ENCODE peak calls at places on chromosomes 3 and 15, in six cellular contexts. X is endodermal cell, J is pancreas, C is thyroid gland, F is WERI-Rb-1, I is tibial artery. T is an unnamed sample. For H3K36me3, the result is how much of the 10 kb centered on the place peaks cover.

GRCh38 chr15:63372018-63372705 is 9.5 kb downstream of the CA12 start:
- DNase-seq in I (peak), J (no peak), F (no peak), X (no peak), C (peak), T (no peak)

GRCh38 chr15:98706387-98706786 is 58.0 kb downstream of the IGF1R start:
- DNase-seq in I (no peak), J (no peak), C (no peak), X (no peak), F (no peak), T (no peak)

GRCh38 chr3:153350420-153350819 is 188.4 kb downstream of the RAP2B start:
- DNase-seq in X (no peak), F (no peak), J (no peak), I (no peak), C (no peak), T (no peak)

GRCh38 chr3:190807719-190808375 is 54.6 kb downstream of the GMNC start:
- DNase-seq in I (no peak), J (peak), C (peak), F (no peak), X (no peak), T (no peak)

GRCh38 chr3:46127503-46127902 is 80.6 kb downstream of the CCR1 start:
- DNase-seq in F (no peak), I (no peak), J (no peak), X (no peak), C (no peak), T (no peak)

GRCh38 chr15:63752075-63752684 is 81.6 kb downstream of the HERC1 start:
- DNase-seq in I (no peak), C (peak), X (peak), F (peak), J (no peak), T (no peak)

GRCh38 chr15:28094732-28095521 is 4.2 kb downstream of the OCA2 start:
- DNase-seq in X (peak), J (peak), C (peak), I (no peak), F (no peak), T (no peak)

GRCh38 chr3:154427685-154428291 is 2.2 kb downstream of the GPR149 start:
- DNase-seq in J (no peak), X (peak), F (peak), I (no peak), C (no peak), T (no peak)

GRCh38 chr15:101206173-101206572 is 45.7 kb downstream of the CHSY1 start:
- DNase-seq in F (no peak), C (no peak), J (no peak), I (no peak), X (no peak), T (no peak)

GRCh38 chr3:56484525-56485024 is 16.3 kb upstream of the ERC2 start:
- DNase-seq in I (no peak), X (no peak), F (no peak), J (no peak), C (no peak), T (no peak)

GRCh38 chr3:155664922-155665695 is 79.8 kb downstream of the PLCH1 start:
- DNase-seq in I (peak), X (no peak), J (no peak), F (no peak), C (peak), T (no peak)

GRCh38 chr15:39079296-39079834 is 501.5 kb upstream of the THBS1 start:
- DNase-seq in J (peak), I (no peak), F (no peak), X (no peak), C (no peak), T (no peak)

GRCh38 chr15:27272446-27272845 is 301.5 kb downstream of the GABRG3 start:
- DNase-seq in J (no peak), C (no peak), F (no peak), I (no peak), X (no peak), T (no peak)

GRCh38 chr3:176513604-176514003 is 683.7 kb downstream of the TBL1XR1 start:
- DNase-seq in F (no peak), X (peak), I (no peak), C (no peak), J (no peak), T (no peak)

GRCh38 chr15:46442196-46442595 is 807.4 kb downstream of the SQOR start:
- DNase-seq in I (no peak), J (no peak), C (no peak), X (no peak), F (no peak), T (no peak)

GRCh38 chr15:33292718-33293307 is 18.0 kb upstream of the RYR3 start:
- DNase-seq in C (peak), X (peak), J (no peak), I (peak), F (peak), T (no peak)

GRCh38 chr3:114221165-114221880 is 16.1 kb downstream of the ZNF80 start:
- DNase-seq in C (no peak), X (no peak), I (no peak), F (no peak), J (no peak), T (peak)

GRCh38 chr3:137519602-137520001 is 244.5 kb upstream of the SOX14 start:
- DNase-seq in C (no peak), J (no peak), F (no peak), X (no peak), I (no peak), T (no peak)

GRCh38 chr3:5013021-5013906 is 34.0 kb downstream of the BHLHE40 start:
- DNase-seq in C (no peak), I (no peak), F (no peak), J (no peak), X (peak), T (no peak)

GRCh38 chr15:95025924-95026728 is 794.8 kb downstream of the MCTP2 start:
- DNase-seq in F (peak), I (peak), J (no peak), X (peak), C (no peak), T (no peak)
- TF ChIP-seq CTCF in F (peak), I (peak), J (peak), X (peak), C (no peak), T (peak)

GRCh38 chr15:29699791-29700190 is 122.5 kb downstream of the TJP1 start:
- DNase-seq in C (no peak), X (no peak), F (peak), J (no peak), I (no peak), T (no peak)

GRCh38 chr15:29708519-29708918 is 113.7 kb downstream of the TJP1 start:
- DNase-seq in J (no peak), X (no peak), F (no peak), C (peak), I (no peak), T (no peak)

GRCh38 chr15:29701151-29701550 is 121.1 kb downstream of the TJP1 start:
- DNase-seq in C (no peak), F (no peak), X (no peak), I (no peak), J (no peak), T (no peak)

GRCh38 chr15:29700296-29700695 is 122.0 kb downstream of the TJP1 start:
- DNase-seq in C (no peak), X (no peak), J (no peak), F (no peak), I (no peak), T (no peak)

GRCh38 chr15:29704950-29705597 is 117.2 kb downstream of the TJP1 start:
- DNase-seq in J (no peak), I (no peak), F (no peak), C (peak), X (no peak), T (no peak)
- H3K36me3 ChIP-seq in J (under half), I (half or more), F (half or more), C (under half), X (half or more), T (under half)

DNA sequence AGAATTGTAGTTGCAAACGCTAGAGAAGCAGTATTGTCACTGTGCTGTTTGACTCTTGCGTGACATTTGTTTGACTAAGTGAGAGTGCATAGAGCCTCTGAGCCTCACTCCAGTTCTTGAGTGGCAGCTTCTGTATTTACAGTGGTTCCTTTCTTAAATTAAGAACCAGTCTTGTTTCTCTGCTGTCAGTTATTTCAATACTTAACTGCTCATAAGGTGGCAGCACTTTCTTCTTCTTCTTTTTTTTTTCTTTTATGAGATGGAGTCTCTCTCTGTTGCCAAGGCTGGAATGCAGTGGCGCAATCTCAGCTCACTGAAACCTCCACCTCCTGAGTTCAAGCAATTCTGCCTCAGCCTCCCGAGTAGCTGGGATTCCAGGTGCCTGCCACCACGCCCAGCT is 372.1 kb downstream of the LPP start:
- DNase-seq in F (no peak), J (no peak), X (no peak), C (peak), I (no peak), T (no peak)
- TF ChIP-seq CTCF in F (no peak), J (no peak), X (no peak), C (no peak), I (no peak), T (no peak)

GRCh38 chr3:43001094-43001553 is 22.0 kb downstream of the GASK1A start:
- DNase-seq in I (peak), X (no peak), J (peak), F (no peak), C (peak), T (no peak)

GRCh38 chr3:43006825-43007224 is 27.7 kb downstream of the GASK1A start:
- DNase-seq in F (no peak), I (no peak), X (no peak), J (no peak), C (no peak), T (no peak)

GRCh38 chr3:43004282-43004681 is 25.2 kb downstream of the GASK1A start:
- DNase-seq in I (no peak), F (no peak), C (no peak), J (no peak), X (no peak), T (no peak)

GRCh38 chr3:43001556-43002121 is 22.5 kb downstream of the GASK1A start:
- DNase-seq in C (no peak), X (no peak), J (no peak), I (no peak), F (no peak), T (no peak)

DNA sequence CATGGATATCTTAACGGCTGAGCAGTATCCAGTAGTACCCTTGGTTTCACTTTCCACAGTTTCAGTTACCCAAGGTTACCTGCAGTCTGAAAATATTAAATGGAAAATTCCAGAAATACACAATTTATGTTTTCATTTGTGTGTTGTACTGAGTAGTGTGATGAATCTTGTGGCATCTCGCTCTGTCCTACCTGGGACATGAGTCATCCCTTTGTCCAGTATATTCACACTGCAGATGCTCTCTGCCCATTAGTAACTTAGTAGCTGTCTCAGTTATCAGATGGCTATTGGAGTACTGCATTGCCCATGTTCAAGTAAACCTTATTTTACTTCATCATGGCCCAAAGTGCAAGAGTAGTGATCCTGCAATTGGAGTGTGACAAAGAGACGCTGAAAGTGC is 26.1 kb downstream of the GASK1A start:
- DNase-seq in J (no peak), C (no peak), I (no peak), X (no peak), F (no peak), T (no peak)
- H3K36me3 ChIP-seq in J (under half), C (under half), I (under half), X (under half), F (under half), T (under half)

GRCh38 chr3:58331593-58332152 is 1.0 kb upstream of the PXK start:
- DNase-seq in X (no peak), I (no peak), J (no peak), F (no peak), C (peak), T (no peak)

GRCh38 chr3:58329922-58330413 is 2.7 kb upstream of the PXK start:
- DNase-seq in I (no peak), C (no peak), J (no peak), X (no peak), F (no peak), T (no peak)

GRCh38 chr3:58333206-58334012 is 717 bp downstream of the PXK start:
- DNase-seq in I (peak), J (peak), X (peak), F (peak), C (peak), T (peak)

GRCh38 chr3:58334013-58334321 is 1.3 kb downstream of the PXK start:
- DNase-seq in C (no peak), X (no peak), F (no peak), J (no peak), I (no peak), T (no peak)

GRCh38 chr3:58332575-58333179 is at the start of gene PXK:
- DNase-seq in X (peak), C (peak), J (peak), I (peak), F (peak), T (peak)
- TF ChIP-seq CTCF in X (peak), C (peak), J (no peak), I (peak), F (peak), T (peak)

T was measured in GM06990.